ENCODE peak calls at places on chromosomes 11 and 22, in six cellular contexts. O is GM13977, A is BE2C, V is endothelial cell of umbilical vein, E is fibroblast of mammary gland, N is esophagus squamous epithelium. R is an unnamed sample.

GRCh38 chr22:35018995-35019394 is 47.0 kb upstream of the ISX start:
- DNase-seq in O (no peak), A (no peak), V (no peak), E (no peak), N (no peak), R (no peak)

GRCh38 chr11:72969894-72970335 is 155.7 kb downstream of the ATG16L2 start:
- DNase-seq in O (peak; percentile 62), A (no peak), V (peak; percentile 53), E (peak; percentile 88), N (no peak), R (no peak)

GRCh38 chr11:134393638-134394037 is 18.4 kb downstream of the B3GAT1 start:
- DNase-seq in O (no peak), A (peak; percentile 64), V (no peak), E (no peak), N (no peak), R (no peak)

GRCh38 chr11:30823119-30823518 is 237.0 kb upstream of the MPPED2 start:
- DNase-seq in O (no peak), A (no peak), V (no peak), E (no peak), N (no peak), R (no peak)

GRCh38 chr11:96827164-96827563 is 437.4 kb downstream of the JRKL start:
- DNase-seq in O (no peak), A (peak; percentile 33), V (no peak), E (peak; percentile 43), N (no peak), R (no peak)

GRCh38 chr22:22618448-22618847 is 26.0 kb upstream of the GGTLC2 start:
- DNase-seq in O (no peak), A (no peak), V (no peak), E (no peak), N (no peak), R (no peak)

GRCh38 chr22:45503816-45504702 is 1.4 kb downstream of the FBLN1 start:
- DNase-seq in O (peak; percentile 56), A (no peak), V (no peak), E (peak; percentile 69), N (no peak), R (peak; percentile 69)

GRCh38 chr11:10041803-10042202 is 252.2 kb downstream of the SBF2 start:
- DNase-seq in O (no peak), A (no peak), V (no peak), E (no peak), N (no peak), R (no peak)

GRCh38 chr11:102320679-102321078 is 3.4 kb downstream of the BIRC3 start:
- DNase-seq in O (no peak), A (no peak), V (no peak), E (no peak), N (no peak), R (no peak)

GRCh38 chr11:121610706-121611105 is 157.9 kb upstream of the SORL1-AS1 start:
- DNase-seq in O (no peak), A (no peak), V (no peak), E (no peak), N (no peak), R (no peak)

GRCh38 chr22:17064498-17065100 is 20.2 kb upstream of the IL17RA start:
- DNase-seq in O (no peak), A (no peak), V (no peak), E (no peak), N (no peak), R (no peak)

GRCh38 chr22:29726104-29726503 is 6.3 kb downstream of the CABP7 start:
- DNase-seq in O (no peak), A (no peak), V (no peak), E (no peak), N (no peak), R (no peak)

GRCh38 chr22:29722151-29722550 is 2.3 kb downstream of the CABP7 start:
- DNase-seq in O (no peak), A (peak; percentile 45), V (no peak), E (no peak), N (no peak), R (no peak)

GRCh38 chr22:29724843-29725242 is 5.0 kb downstream of the CABP7 start:
- DNase-seq in O (no peak), A (no peak), V (no peak), E (no peak), N (no peak), R (no peak)

GRCh38 chr22:29722587-29722986 is 2.8 kb downstream of the CABP7 start:
- DNase-seq in O (no peak), A (no peak), V (no peak), E (no peak), N (no peak), R (no peak)

GRCh38 chr22:29723766-29724165 is 4.0 kb downstream of the CABP7 start:
- DNase-seq in O (no peak), A (no peak), V (no peak), E (no peak), N (no peak), R (no peak)
- TF ChIP-seq CTCF in O (no peak), A (peak; percentile 17), V (no peak), E (no peak), N (no peak), R (peak; percentile 28)

GRCh38 chr22:42074846-42075245 is 798 bp downstream of the PHETA2 start:
- DNase-seq in O (no peak), A (no peak), V (peak; percentile 14), E (no peak), N (no peak), R (peak; percentile 25)

GRCh38 chr22:42074153-42074750 is at the start of gene PHETA2:
- DNase-seq in O (peak; percentile 58), A (no peak), V (peak; percentile 49), E (peak; percentile 34), N (no peak), R (no peak)

GRCh38 chr22:42070517-42071422 is at the start of gene NAGA:
- DNase-seq in O (peak; percentile 96), A (peak; percentile 98), V (peak; percentile 97), E (peak; percentile 95), N (peak; percentile 80), R (peak; percentile 98)

GRCh38 chr22:42073568-42074152 is 388 bp upstream of the PHETA2 start:
- DNase-seq in O (no peak), A (no peak), V (no peak), E (no peak), N (no peak), R (no peak)

GRCh38 chr22:42072606-42073330 is 1.3 kb upstream of the PHETA2 start:
- DNase-seq in O (no peak), A (no peak), V (no peak), E (no peak), N (no peak), R (no peak)
- TF ChIP-seq CTCF in O (no peak), A (peak; percentile 3), V (no peak), E (no peak), N (no peak), R (no peak)

DNA sequence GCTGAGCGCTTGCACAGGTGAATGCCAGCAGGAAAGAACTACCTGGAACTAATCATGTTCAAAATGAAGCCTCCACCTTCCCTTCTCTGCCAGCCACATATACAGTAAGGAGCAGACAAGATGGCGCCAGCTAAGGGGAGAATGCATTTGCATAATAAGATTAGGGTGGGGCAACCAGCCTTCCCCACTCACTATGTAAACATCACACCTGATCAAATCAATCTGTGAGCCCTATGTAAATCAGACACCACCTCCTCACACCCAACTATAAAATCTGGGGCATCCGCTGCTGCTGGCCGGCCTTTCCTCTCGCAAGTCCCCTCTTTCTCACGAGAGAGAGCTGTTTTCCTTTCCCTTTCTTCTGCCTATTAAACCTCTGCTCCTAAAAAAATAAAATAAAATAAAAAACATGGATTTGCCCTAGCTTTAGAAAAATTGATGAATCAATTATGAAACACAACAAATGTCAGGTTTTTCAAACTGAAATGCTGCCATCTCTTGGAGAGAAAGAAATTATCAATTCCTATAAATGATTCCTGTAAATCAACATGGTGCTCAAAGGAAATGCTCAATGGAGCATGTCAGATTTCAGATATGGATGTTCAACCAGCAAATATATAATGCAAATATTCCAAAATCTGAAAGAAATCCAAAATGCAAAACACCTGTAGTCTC is 108.9 kb downstream of the SGSM3 start:
- DNase-seq in O (no peak), A (no peak), V (no peak), E (no peak), N (no peak), R (no peak)
- TF ChIP-seq CTCF in O (no peak), A (peak; percentile 22), V (no peak), E (no peak), N (no peak), R (peak; percentile 62)

GRCh38 chr11:20759541-20759940 is 90.2 kb downstream of the NELL1 start:
- DNase-seq in O (no peak), A (no peak), V (no peak), E (no peak), N (no peak), R (no peak)

DNA sequence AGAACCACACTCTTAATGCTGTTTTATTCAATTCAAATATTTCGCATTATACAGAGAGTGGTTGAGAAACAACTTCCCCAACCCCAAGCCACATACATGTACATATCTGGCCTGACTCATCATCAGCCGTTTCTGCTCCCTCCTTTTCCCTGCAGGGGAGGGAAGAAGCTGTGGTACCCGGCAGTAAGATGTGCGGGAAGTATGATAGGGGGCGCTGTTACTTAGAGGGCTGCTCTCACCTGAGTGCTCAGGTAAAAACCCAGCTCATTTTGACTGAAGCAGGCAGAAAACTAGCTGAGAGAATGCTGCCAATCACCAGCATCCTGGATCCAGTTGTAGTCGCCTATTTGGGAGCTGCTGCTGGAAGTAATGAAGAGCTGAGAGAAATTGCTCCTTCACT is 85.6 kb downstream of the NELL1 start:
- DNase-seq in O (no peak), A (no peak), V (no peak), E (no peak), N (no peak), R (no peak)
- TF ChIP-seq CTCF in O (peak; percentile 26), A (peak; percentile 28), V (no peak), E (no peak), N (no peak), R (no peak)

GRCh38 chr11:79055866-79056632 is 384.8 kb downstream of the TENM4 start:
- DNase-seq in O (no peak), A (no peak), V (no peak), E (peak; percentile 95), N (no peak), R (no peak)
- TF ChIP-seq CTCF in O (no peak), A (no peak), V (no peak), E (peak; percentile 27), N (no peak), R (peak; percentile 14)

GRCh38 chr22:49659924-49660315 is 167.8 kb downstream of the BRD1 start:
- DNase-seq in O (no peak), A (no peak), V (no peak), E (no peak), N (no peak), R (no peak)
- TF ChIP-seq CTCF in O (no peak), A (no peak), V (no peak), E (no peak), N (no peak), R (no peak)

DNA sequence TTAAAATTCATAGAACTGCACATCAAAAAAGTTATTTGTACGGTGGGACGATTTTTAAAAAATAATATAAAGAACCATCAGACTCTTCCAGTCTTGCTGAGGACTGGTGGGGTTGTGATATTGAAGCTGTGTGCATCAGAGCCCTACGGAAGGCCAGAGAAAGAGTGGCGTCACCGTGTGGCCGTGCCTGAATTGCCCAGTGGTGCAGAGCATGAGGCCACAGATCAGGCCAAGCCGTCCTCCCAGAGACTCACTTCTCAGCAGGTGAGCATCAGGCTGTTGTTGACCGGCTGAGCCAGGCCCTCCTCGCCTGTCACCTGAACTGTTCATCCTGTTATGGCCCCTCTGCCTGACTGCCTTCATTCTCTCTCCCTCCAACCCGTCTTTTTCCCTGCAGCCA is 1013.9 kb downstream of the TBC1D22A start:
- DNase-seq in O (no peak), A (no peak), V (no peak), E (no peak), N (no peak), R (no peak)
- TF ChIP-seq CTCF in O (no peak), A (no peak), V (no peak), E (no peak), N (no peak), R (no peak)

GRCh38 chr11:32809313-32809712 is 14.9 kb upstream of the CCDC73 start:
- DNase-seq in O (peak; percentile 68), A (peak; percentile 67), V (peak; percentile 80), E (peak; percentile 76), N (no peak), R (no peak)
- TF ChIP-seq CTCF in O (peak; percentile 83), A (peak; percentile 73), V (peak; percentile 67), E (peak; percentile 91), N (peak; percentile 67), R (peak; percentile 83)